ENCODE peak calls at places on chromosomes 16 and 17, in eight cellular contexts. Q is MM.1S, U is endodermal cell, B is heart right ventricle, P is body of pancreas, I is adrenal gland, Y is Peyer's patch, X is OCI-LY7. A is an unnamed sample.

GRCh38 chr16:56356276-56357241 is 68.8 kb downstream of the AMFR start:
- DNase-seq in B (peak; percentile 82), X (peak; percentile 81), I (peak; percentile 94), U (peak; percentile 96), Y (peak; percentile 65), P (peak; percentile 84), Q (peak; percentile 81), A (peak; percentile 86)

GRCh38 chr16:84928679-84929420 is 82.5 kb downstream of the ZDHHC7 start:
- DNase-seq in U (no peak), Q (no peak), B (peak; percentile 78), P (peak; percentile 48), Y (no peak), X (no peak), I (peak; percentile 88), A (peak; percentile 55)

GRCh38 chr17:10171581-10171981 is 26.8 kb downstream of the GAS7 start:
- DNase-seq in Y (no peak), P (no peak), B (no peak), Q (no peak), U (no peak), I (no peak), X (no peak), A (no peak)

GRCh38 chr16:67028167-67028554 is 788 bp upstream of the CBFB start:
- DNase-seq in X (no peak), I (no peak), Y (no peak), B (no peak), Q (no peak), U (no peak), P (no peak), A (no peak)

GRCh38 chr17:72381597-72382397 is 261.0 kb downstream of the SOX9 start:
- DNase-seq in X (no peak), B (no peak), Q (peak; percentile 60), Y (no peak), P (no peak), U (peak; percentile 89), I (no peak), A (no peak)

GRCh38 chr17:57913576-57914273 is 41.5 kb downstream of the CUEDC1 start:
- DNase-seq in B (no peak), U (no peak), Y (no peak), I (no peak), P (no peak), X (no peak), Q (no peak), A (no peak)

GRCh38 chr17:17567631-17568030 is 23.9 kb downstream of the PEMT start:
- DNase-seq in X (no peak), B (peak; percentile 73), Y (no peak), Q (no peak), I (peak; percentile 92), U (no peak), P (peak; percentile 88), A (peak; percentile 81)

GRCh38 chr16:11405331-11406176 is 60.3 kb downstream of the RMI2 start:
- DNase-seq in Y (peak; percentile 33), X (peak; percentile 72), B (no peak), Q (peak; percentile 61), U (peak; percentile 94), I (peak; percentile 59), P (no peak), A (no peak)

GRCh38 chr17:2337811-2338657 is 733 bp downstream of the SGSM2 start:
- DNase-seq in X (peak; percentile 28), Y (peak; percentile 55), I (peak; percentile 88), U (peak; percentile 90), B (peak; percentile 70), P (peak; percentile 73), Q (peak; percentile 40), A (peak; percentile 71)

GRCh38 chr16:87864331-87864989 is 4.8 kb downstream of the SLC7A5 start:
- DNase-seq in Q (no peak), B (no peak), Y (no peak), X (no peak), P (no peak), I (no peak), U (no peak), A (no peak)

GRCh38 chr16:877242-878065 is 76.9 kb upstream of the GNG13 start:
- DNase-seq in U (no peak), X (no peak), Q (no peak), B (peak; percentile 3), P (no peak), Y (peak; percentile 35), I (no peak), A (peak; percentile 31)

GRCh38 chr17:41308251-41308917 is 725 bp downstream of the KRTAP16-1 start:
- DNase-seq in Y (peak; percentile 86), B (peak; percentile 70), X (peak; percentile 55), P (peak; percentile 40), Q (peak; percentile 96), I (no peak), U (peak; percentile 42), A (no peak)

GRCh38 chr17:1275962-1276736 is 3.3 kb upstream of the TRARG1 start:
- DNase-seq in X (peak; percentile 69), Q (peak; percentile 31), B (peak; percentile 76), U (peak; percentile 96), P (peak; percentile 66), I (peak; percentile 76), Y (peak; percentile 76), A (peak; percentile 68)

GRCh38 chr16:48612621-48613020 is 2.6 kb upstream of the N4BP1 start:
- DNase-seq in B (no peak), X (no peak), I (no peak), U (no peak), P (no peak), Y (no peak), Q (peak; percentile 33), A (no peak)

GRCh38 chr17:57009737-57010445 is 32.0 kb downstream of the SCPEP1 start:
- DNase-seq in B (peak; percentile 18), Q (peak; percentile 53), I (peak; percentile 81), U (peak; percentile 93), Y (peak; percentile 69), P (peak; percentile 62), X (peak; percentile 81), A (peak; percentile 38)

GRCh38 chr17:17935321-17936271 is 36.6 kb downstream of the TOM1L2 start:
- DNase-seq in U (no peak), Q (no peak), Y (no peak), B (no peak), P (no peak), I (peak; percentile 82), X (no peak), A (no peak)

GRCh38 chr17:81298325-81298990 is 3.4 kb upstream of the SLC38A10 start:
- DNase-seq in U (no peak), X (no peak), I (no peak), Y (no peak), B (no peak), Q (no peak), P (no peak), A (no peak)

GRCh38 chr17:42337442-42337841 is 49.1 kb downstream of the STAT5A start:
- DNase-seq in X (no peak), U (no peak), Q (no peak), P (no peak), Y (peak; percentile 52), B (no peak), I (no peak), A (no peak)

GRCh38 chr17:61285483-61286320 is 113.9 kb upstream of the TBX2 start:
- DNase-seq in P (no peak), X (no peak), I (no peak), Q (no peak), B (peak; percentile 56), U (peak; percentile 86), Y (no peak), A (no peak)

GRCh38 chr17:19928299-19928698 is 49.3 kb downstream of the AKAP10 start:
- DNase-seq in Y (no peak), P (no peak), Q (peak; percentile 51), X (no peak), U (no peak), B (no peak), I (no peak), A (no peak)

DNA sequence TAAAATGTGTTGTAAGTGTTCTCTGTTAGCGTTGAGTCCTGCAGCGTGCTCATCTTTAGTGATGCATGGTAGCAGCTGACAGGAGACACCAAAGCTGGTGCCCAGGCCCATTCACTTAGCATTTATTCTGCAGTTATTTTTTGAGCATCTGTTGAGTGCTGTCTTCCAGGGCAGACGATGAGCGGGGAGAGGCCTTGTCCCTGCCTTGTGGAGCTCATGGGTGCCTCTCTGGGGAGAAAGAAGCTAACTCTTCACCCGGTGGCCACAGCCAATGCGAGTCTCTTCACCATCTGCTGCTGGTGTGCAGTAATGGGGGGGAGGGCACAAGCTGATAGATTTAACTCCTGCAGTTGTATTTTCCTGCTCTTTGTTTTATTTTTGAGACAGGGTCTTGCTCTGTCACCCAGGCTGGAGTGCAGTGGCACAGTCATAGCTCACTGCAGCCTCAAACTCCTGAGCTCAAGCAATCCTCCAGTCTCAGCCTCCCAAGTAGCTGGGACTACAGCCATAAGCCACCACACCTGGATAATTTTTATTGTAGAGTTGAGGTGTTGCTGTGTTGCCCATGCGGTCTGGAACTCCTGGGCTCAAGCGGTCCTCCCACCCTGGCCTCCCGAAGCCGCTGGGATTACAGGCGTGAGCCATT is 30.5 kb downstream of the GPT2 start:
- DNase-seq in B (no peak), X (no peak), Y (no peak), Q (no peak), P (no peak), I (no peak), U (no peak), A (no peak)
- H3K4me1 ChIP-seq in B (no peaks in the 10 kb centered on the region), X (peaks cover 20% of the 10 kb centered on the region), Y (no peaks in the 10 kb centered on the region), Q (no peaks in the 10 kb centered on the region), P (peaks cover 29% of the 10 kb centered on the region), I (peaks cover 5% of the 10 kb centered on the region), U (no peaks in the 10 kb centered on the region), A (no peaks in the 10 kb centered on the region)

GRCh38 chr17:48928876-48929811 is 15.5 kb downstream of the SNF8 start:
- DNase-seq in P (no peak), B (no peak), Y (no peak), I (no peak), U (no peak), X (no peak), Q (no peak), A (no peak)
- H3K27ac ChIP-seq in P (no peak overlapping the region), B (no peak overlapping the region), Y (no peak overlapping the region), I (no peak overlapping the region), U (no peak overlapping the region), X (no peak overlapping the region), Q (no peak overlapping the region), A (no peak overlapping the region)

DNA sequence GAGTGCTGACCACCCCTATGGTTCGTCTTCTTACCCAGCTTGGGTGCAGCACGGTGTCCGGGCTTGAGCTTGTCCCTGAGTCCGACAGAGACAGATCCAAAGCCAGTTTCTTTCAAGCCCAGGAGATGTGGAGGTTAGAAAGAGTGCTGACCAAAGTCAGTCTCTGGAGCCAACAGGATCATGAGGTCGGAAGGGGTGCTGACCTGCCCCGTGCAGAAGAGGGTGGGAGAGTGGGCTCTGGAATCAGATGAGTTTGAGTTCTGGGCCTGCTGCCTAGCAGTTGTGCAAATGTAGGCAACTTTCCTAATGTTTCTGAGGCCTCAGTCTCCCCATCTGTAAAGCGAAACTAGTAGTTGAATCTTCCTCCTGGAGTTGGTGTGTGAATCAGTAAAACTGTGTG is 24.5 kb downstream of the NKD1 start:
- DNase-seq in P (no peak), B (no peak), U (no peak), Y (no peak), I (no peak), X (no peak), Q (no peak), A (no peak)
- H3K4me1 ChIP-seq in P (no peaks in the 10 kb centered on the region), B (peaks cover 4% of the 10 kb centered on the region), U (no peaks in the 10 kb centered on the region), Y (no peaks in the 10 kb centered on the region), I (no peaks in the 10 kb centered on the region), X (no peaks in the 10 kb centered on the region), Q (no peaks in the 10 kb centered on the region), A (no peaks in the 10 kb centered on the region)

DNA sequence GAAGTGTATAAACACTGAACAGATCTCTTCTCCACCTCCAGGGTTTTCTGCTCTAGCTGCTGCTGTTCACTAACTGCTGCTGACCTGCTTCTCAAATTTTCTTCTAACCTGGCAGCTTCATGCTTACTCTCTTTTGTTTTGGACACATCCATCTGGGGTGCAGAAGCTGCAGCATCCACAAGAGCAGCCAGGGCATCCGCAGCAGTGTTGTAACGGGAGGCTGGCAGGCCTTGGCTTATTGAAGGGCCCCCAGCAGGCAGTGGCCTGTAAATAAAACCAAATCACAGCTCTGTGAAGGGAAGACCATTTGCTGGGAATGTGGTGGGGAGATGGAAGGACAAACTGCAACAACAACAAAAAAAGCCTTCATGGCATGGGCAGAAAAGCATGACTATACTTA is 62.0 kb downstream of the TTC19 start:
- DNase-seq in Q (no peak), I (no peak), X (no peak), B (no peak), P (no peak), U (no peak), Y (no peak), A (no peak)
- H3K27ac ChIP-seq in Q (no peak overlapping the region), I (no peak overlapping the region), X (no peak overlapping the region), B (no peak overlapping the region), P (no peak overlapping the region), U (no peak overlapping the region), Y (no peak overlapping the region), A (no peak overlapping the region)